ENCODE peak calls at places on chromosomes 2 and 18, in four cellular contexts. M is NCI-H2081, U is LoVo, Z is prostate gland. N is an unnamed sample.

GRCh38 chr2:75199428-75200011 is at the start of gene TACR1:
- DNase-seq in M (peak; percentile 38), Z (peak; percentile 32), U (no peak), N (peak; percentile 62)

GRCh38 chr2:112523291-112523777 is 18.9 kb upstream of the POLR1B start:
- DNase-seq in M (no peak), Z (no peak), U (no peak), N (no peak)

GRCh38 chr18:13645093-13645492 is 81.3 kb downstream of the FAM210A start:
- DNase-seq in U (no peak), M (no peak), Z (no peak), N (no peak)

GRCh38 chr2:151971301-151972072 is 127.4 kb downstream of the CACNB4 start:
- DNase-seq in Z (no peak), M (no peak), U (no peak), N (no peak)

GRCh38 chr2:109143214-109144187 is 14.5 kb downstream of the SH3RF3 start:
- DNase-seq in Z (no peak), M (no peak), U (no peak), N (no peak)

GRCh38 chr2:105843797-105844374 is 99.2 kb downstream of the NCK2 start:
- DNase-seq in U (no peak), Z (no peak), M (no peak), N (no peak)

GRCh38 chr2:18787726-18788125 is 198.4 kb upstream of the NT5C1B start:
- DNase-seq in M (no peak), Z (no peak), U (no peak), N (no peak)

GRCh38 chr2:199659207-199659606 is 191.8 kb downstream of the FTCDNL1 start:
- DNase-seq in M (peak; percentile 52), U (peak; percentile 8), Z (no peak), N (no peak)

GRCh38 chr2:147133273-147133901 is 711.4 kb upstream of the ACVR2A start:
- DNase-seq in Z (peak; percentile 24), U (no peak), M (peak; percentile 42), N (no peak)

N was measured in body of pancreas.